ENCODE peak calls at places on chromosomes 16 and 17, in six cellular contexts. U is body of pancreas, B is PC-3, K is tibial nerve, Z is tibial artery, M is heart right ventricle. G is an unnamed sample.

GRCh38 chr17:42530952-42531454 is 5.0 kb upstream of the NAGLU start:
- DNase-seq in U (peak; percentile 74), B (no peak), K (no peak), Z (no peak), M (no peak), G (peak; percentile 86)

GRCh38 chr17:80646328-80646727 is 101.7 kb downstream of the RPTOR start:
- DNase-seq in U (no peak), B (no peak), K (no peak), Z (no peak), M (no peak), G (no peak)

GRCh38 chr17:81309859-81310839 is 15.0 kb upstream of the SLC38A10 start:
- DNase-seq in U (no peak), B (no peak), K (no peak), Z (no peak), M (no peak), G (no peak)

GRCh38 chr17:350706-351435 is 1.7 kb downstream of the RPH3AL start:
- DNase-seq in U (peak; percentile 89), B (peak; percentile 77), K (peak; percentile 82), Z (peak; percentile 83), M (peak; percentile 92), G (peak; percentile 91)

GRCh38 chr16:66042341-66042740 is 324.1 kb upstream of the CDH5 start:
- DNase-seq in U (no peak), B (no peak), K (no peak), Z (no peak), M (no peak), G (no peak)

GRCh38 chr17:76918811-76919210 is 50.6 kb downstream of the MGAT5B start:
- DNase-seq in U (no peak), B (no peak), K (no peak), Z (no peak), M (no peak), G (no peak)

GRCh38 chr16:20865420-20866126 is 34.6 kb downstream of the DCUN1D3 start:
- DNase-seq in U (no peak), B (peak; percentile 14), K (no peak), Z (no peak), M (no peak), G (no peak)

GRCh38 chr16:30064746-30065111 is 831 bp upstream of the ALDOA start:
- DNase-seq in U (no peak), B (no peak), K (no peak), Z (no peak), M (no peak), G (no peak)

GRCh38 chr17:49409066-49409465 is 5.6 kb downstream of the PHB1 start:
- DNase-seq in U (no peak), B (no peak), K (no peak), Z (no peak), M (no peak), G (no peak)

GRCh38 chr17:75773808-75774470 is 8.9 kb upstream of the GALK1 start:
- DNase-seq in U (no peak), B (no peak), K (no peak), Z (peak; percentile 66), M (no peak), G (no peak)

GRCh38 chr17:14575349-14575966 is 274.6 kb downstream of the HS3ST3B1 start:
- DNase-seq in U (no peak), B (no peak), K (no peak), Z (no peak), M (no peak), G (no peak)

GRCh38 chr17:10683853-10684252 is 13.5 kb downstream of the SCO1 start:
- DNase-seq in U (no peak), B (peak; percentile 33), K (no peak), Z (no peak), M (no peak), G (no peak)

GRCh38 chr17:76935331-76935730 is 67.1 kb downstream of the MGAT5B start:
- DNase-seq in U (no peak), B (peak; percentile 75), K (no peak), Z (no peak), M (no peak), G (no peak)

GRCh38 chr16:11203111-11203623 is 52.8 kb downstream of the SOCS1 start:
- DNase-seq in U (no peak), B (no peak), K (no peak), Z (no peak), M (no peak), G (no peak)

GRCh38 chr16:55508941-55509920 is at the start of gene LPCAT2:
- DNase-seq in U (peak; percentile 90), B (peak; percentile 73), K (peak; percentile 83), Z (peak; percentile 89), M (peak; percentile 85), G (peak; percentile 85)

GRCh38 chr16:1325673-1326371 is 7.6 kb upstream of the BAIAP3 start:
- DNase-seq in U (no peak), B (no peak), K (no peak), Z (no peak), M (no peak), G (no peak)

GRCh38 chr16:57277586-57277985 is 6.9 kb downstream of the PLLP start:
- DNase-seq in U (no peak), B (peak; percentile 96), K (no peak), Z (no peak), M (no peak), G (no peak)

GRCh38 chr17:53749178-53749577 is 73.5 kb upstream of the KIF2B start:
- DNase-seq in U (peak; percentile 8), B (peak; percentile 55), K (no peak), Z (no peak), M (no peak), G (no peak)

GRCh38 chr16:67652578-67653130 is 7.4 kb downstream of the ACD start:
- DNase-seq in U (no peak), B (peak; percentile 37), K (no peak), Z (no peak), M (no peak), G (no peak)

GRCh38 chr16:66979011-66979717 is 9.2 kb upstream of the CES4A start:
- DNase-seq in U (peak; percentile 36), B (no peak), K (no peak), Z (no peak), M (peak; percentile 40), G (no peak)

GRCh38 chr17:40109471-40109824 is 9.1 kb upstream of the NR1D1 start:
- DNase-seq in U (peak; percentile 13), B (no peak), K (no peak), Z (peak; percentile 46), M (no peak), G (no peak)
- TF ChIP-seq CTCF in U (no peak), B (peak; percentile 35), K (no peak), Z (no peak), M (no peak), G (peak; percentile 16)

GRCh38 chr16:72493681-72494415 is 321.9 kb upstream of the PMFBP1 start:
- DNase-seq in U (no peak), B (peak; percentile 70), K (no peak), Z (no peak), M (no peak), G (no peak)
- H3K4me1 ChIP-seq in U (no peaks in the 10 kb centered on the region), B (peaks cover 20% of the 10 kb centered on the region), K (no peaks in the 10 kb centered on the region), Z (peaks cover 8% of the 10 kb centered on the region), M (no peaks in the 10 kb centered on the region), G (no peaks in the 10 kb centered on the region)

DNA sequence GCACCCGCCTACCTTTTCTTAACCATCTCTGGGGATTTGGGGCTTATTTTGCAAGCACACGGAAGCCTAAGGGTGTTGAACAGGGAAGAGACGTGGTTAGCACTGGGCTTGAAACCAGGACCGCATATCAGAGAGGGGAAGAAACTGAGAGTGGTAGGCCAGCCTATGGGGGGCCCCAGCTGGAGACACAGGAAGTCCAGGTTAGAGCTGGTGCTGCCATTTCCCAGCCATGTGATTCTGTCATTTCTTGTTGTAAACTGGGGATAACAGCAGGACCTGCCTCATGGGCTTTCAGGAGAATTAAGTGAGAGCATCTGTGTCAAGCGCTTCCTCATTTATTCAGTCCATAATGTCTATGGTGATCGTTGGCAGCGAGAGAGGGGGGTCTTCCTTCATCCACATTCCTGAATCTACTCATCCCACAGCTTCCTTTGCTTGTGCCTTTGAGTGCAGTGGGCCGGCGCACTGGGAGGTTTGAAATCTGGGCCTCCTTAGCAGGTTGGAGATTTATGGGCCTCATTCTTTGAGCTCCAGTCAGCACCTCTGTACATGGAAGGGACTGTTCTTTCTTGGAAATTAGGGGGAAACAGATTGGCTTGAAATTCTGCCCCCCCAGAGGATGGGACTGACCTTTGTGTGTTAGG is 20.1 kb downstream of the NKD1 start:
- DNase-seq in U (no peak), B (no peak), K (no peak), Z (no peak), M (no peak), G (no peak)
- H3K27ac ChIP-seq in U (no peak overlapping the region), B (no peak overlapping the region), K (no peak overlapping the region), Z (peak overlapping the region; percentile 75), M (no peak overlapping the region), G (no peak overlapping the region)

DNA sequence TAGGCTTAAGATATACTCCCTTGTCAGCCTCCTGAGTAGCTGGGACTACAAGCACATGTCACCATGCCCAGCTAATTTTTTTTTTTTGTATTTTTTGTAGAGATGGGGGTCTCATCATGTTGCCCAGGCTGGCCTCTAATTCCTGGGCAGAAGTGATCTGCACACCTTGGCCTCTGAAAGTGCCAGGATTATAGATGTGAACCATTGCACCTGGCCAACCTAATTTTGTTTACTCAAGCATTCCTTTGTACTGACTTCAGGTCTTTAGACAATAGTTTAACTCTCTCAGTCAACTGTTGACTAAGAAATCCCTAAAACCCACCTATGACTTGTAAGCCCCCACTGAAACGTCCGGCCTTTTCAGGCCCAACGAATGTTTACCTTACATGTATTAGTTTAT is 628.3 kb upstream of the CDH8 start:
- DNase-seq in U (peak; percentile 6), B (no peak), K (no peak), Z (no peak), M (no peak), G (no peak)
- TF ChIP-seq CTCF in U (no peak), B (no peak), K (no peak), Z (no peak), M (no peak), G (no peak)

GRCh38 chr17:78977992-78978973 is 1.4 kb downstream of the LGALS3BP start:
- DNase-seq in U (no peak), B (no peak), K (no peak), Z (no peak), M (no peak), G (no peak)
- H3K4me1 ChIP-seq in U (peaks cover 44% of the 10 kb centered on the region), B (peaks cover 22% of the 10 kb centered on the region), K (no peaks in the 10 kb centered on the region), Z (peaks cover 52% of the 10 kb centered on the region), M (peaks cover 70% of the 10 kb centered on the region), G (no peaks in the 10 kb centered on the region)

GRCh38 chr17:27511154-27511553 is 54.9 kb downstream of the KSR1 start:
- DNase-seq in U (no peak), B (no peak), K (no peak), Z (no peak), M (no peak), G (no peak)
- H3K27ac ChIP-seq in U (no peak overlapping the region), B (no peak overlapping the region), K (peak overlapping the region; percentile 28), Z (no peak overlapping the region), M (no peak overlapping the region), G (no peak overlapping the region)